ENCODE peak calls at places on chromosomes 2 and 18, in five cellular contexts. One of them, this sample, is unnamed.
A peak's percentile ranks its signal among the peaks of the same experiment; 100 is the strongest.

GRCh38 chr2:61181382-61182058 is 19.5 kb downstream of the C2orf74 start:
- DNase-seq in stimulated activated naive CD4-positive, alpha-beta T cell: no peak
- DNase-seq in stimulated activated CD4-positive, alpha-beta T cell treated with anti-CD3 and anti-CD28 coated beads, Interleukin-1b, Interleukin-23, amount 100 ng/mL, for 24 hours: no peak
- DNase-seq in hepatic stellate cell: no peak
- DNase-seq in activated naive CD8-positive, alpha-beta T cell treated with anti-CD3 and anti-CD28 coated beads, Interleukin-2, amount 50 U/mL, for 16 hours: no peak
- DNase-seq in this sample: no peak

GRCh38 chr2:215397632-215398341 is 38.1 kb downstream of the FN1 start:
- DNase-seq in stimulated activated naive CD4-positive, alpha-beta T cell: no peak
- DNase-seq in stimulated activated CD4-positive, alpha-beta T cell treated with anti-CD3 and anti-CD28 coated beads, Interleukin-1b, Interleukin-23, amount 100 ng/mL, for 24 hours: no peak
- DNase-seq in hepatic stellate cell: no peak
- DNase-seq in activated naive CD8-positive, alpha-beta T cell treated with anti-CD3 and anti-CD28 coated beads, Interleukin-2, amount 50 U/mL, for 16 hours: no peak
- DNase-seq in this sample: no peak

GRCh38 chr2:177207101-177207500 is 5.5 kb upstream of the HNRNPA3 start:
- DNase-seq in stimulated activated naive CD4-positive, alpha-beta T cell: no peak
- DNase-seq in stimulated activated CD4-positive, alpha-beta T cell treated with anti-CD3 and anti-CD28 coated beads, Interleukin-1b, Interleukin-23, amount 100 ng/mL, for 24 hours: no peak
- DNase-seq in hepatic stellate cell: no peak
- DNase-seq in activated naive CD8-positive, alpha-beta T cell treated with anti-CD3 and anti-CD28 coated beads, Interleukin-2, amount 50 U/mL, for 16 hours: no peak
- DNase-seq in this sample: no peak

GRCh38 chr18:69085933-69086332 is 288.1 kb downstream of the CCDC102B start:
- DNase-seq in stimulated activated naive CD4-positive, alpha-beta T cell: no peak
- DNase-seq in stimulated activated CD4-positive, alpha-beta T cell treated with anti-CD3 and anti-CD28 coated beads, Interleukin-1b, Interleukin-23, amount 100 ng/mL, for 24 hours: no peak
- DNase-seq in hepatic stellate cell: no peak
- DNase-seq in activated naive CD8-positive, alpha-beta T cell treated with anti-CD3 and anti-CD28 coated beads, Interleukin-2, amount 50 U/mL, for 16 hours: no peak
- DNase-seq in this sample: no peak

GRCh38 chr18:30819619-30820018 is 222.9 kb downstream of the DSC3 start:
- DNase-seq in stimulated activated naive CD4-positive, alpha-beta T cell: no peak
- DNase-seq in stimulated activated CD4-positive, alpha-beta T cell treated with anti-CD3 and anti-CD28 coated beads, Interleukin-1b, Interleukin-23, amount 100 ng/mL, for 24 hours: no peak
- DNase-seq in hepatic stellate cell: no peak
- DNase-seq in activated naive CD8-positive, alpha-beta T cell treated with anti-CD3 and anti-CD28 coated beads, Interleukin-2, amount 50 U/mL, for 16 hours: no peak
- DNase-seq in this sample: no peak

GRCh38 chr18:8662574-8663255 is 42.6 kb upstream of the MTCL1 start:
- DNase-seq in stimulated activated naive CD4-positive, alpha-beta T cell: no peak
- DNase-seq in stimulated activated CD4-positive, alpha-beta T cell treated with anti-CD3 and anti-CD28 coated beads, Interleukin-1b, Interleukin-23, amount 100 ng/mL, for 24 hours: no peak
- DNase-seq in hepatic stellate cell: no peak
- DNase-seq in activated naive CD8-positive, alpha-beta T cell treated with anti-CD3 and anti-CD28 coated beads, Interleukin-2, amount 50 U/mL, for 16 hours: no peak
- DNase-seq in this sample: peak; percentile 97

GRCh38 chr2:9795071-9795470 is 48.2 kb upstream of the TAF1B start:
- DNase-seq in stimulated activated naive CD4-positive, alpha-beta T cell: no peak
- DNase-seq in stimulated activated CD4-positive, alpha-beta T cell treated with anti-CD3 and anti-CD28 coated beads, Interleukin-1b, Interleukin-23, amount 100 ng/mL, for 24 hours: no peak
- DNase-seq in hepatic stellate cell: no peak
- DNase-seq in activated naive CD8-positive, alpha-beta T cell treated with anti-CD3 and anti-CD28 coated beads, Interleukin-2, amount 50 U/mL, for 16 hours: no peak
- DNase-seq in this sample: no peak

GRCh38 chr2:3670376-3670775 is 12.4 kb downstream of the ALLC start:
- DNase-seq in stimulated activated naive CD4-positive, alpha-beta T cell: no peak
- DNase-seq in stimulated activated CD4-positive, alpha-beta T cell treated with anti-CD3 and anti-CD28 coated beads, Interleukin-1b, Interleukin-23, amount 100 ng/mL, for 24 hours: no peak
- DNase-seq in hepatic stellate cell: no peak
- DNase-seq in activated naive CD8-positive, alpha-beta T cell treated with anti-CD3 and anti-CD28 coated beads, Interleukin-2, amount 50 U/mL, for 16 hours: no peak
- DNase-seq in this sample: no peak

GRCh38 chr2:55014962-55015939 is 35.0 kb downstream of the RTN4 start:
- DNase-seq in stimulated activated naive CD4-positive, alpha-beta T cell: peak; percentile 46
- DNase-seq in stimulated activated CD4-positive, alpha-beta T cell treated with anti-CD3 and anti-CD28 coated beads, Interleukin-1b, Interleukin-23, amount 100 ng/mL, for 24 hours: no peak
- DNase-seq in hepatic stellate cell: peak; percentile 15
- DNase-seq in activated naive CD8-positive, alpha-beta T cell treated with anti-CD3 and anti-CD28 coated beads, Interleukin-2, amount 50 U/mL, for 16 hours: no peak
- DNase-seq in this sample: peak; percentile 22

GRCh38 chr2:150279673-150280072 is 207.8 kb downstream of the RND3 start:
- DNase-seq in stimulated activated naive CD4-positive, alpha-beta T cell: no peak
- DNase-seq in stimulated activated CD4-positive, alpha-beta T cell treated with anti-CD3 and anti-CD28 coated beads, Interleukin-1b, Interleukin-23, amount 100 ng/mL, for 24 hours: no peak
- DNase-seq in hepatic stellate cell: no peak
- DNase-seq in activated naive CD8-positive, alpha-beta T cell treated with anti-CD3 and anti-CD28 coated beads, Interleukin-2, amount 50 U/mL, for 16 hours: no peak
- DNase-seq in this sample: no peak

GRCh38 chr2:73283545-73284295 is 558 bp downstream of the FBXO41 start:
- DNase-seq in stimulated activated naive CD4-positive, alpha-beta T cell: peak; percentile 14
- DNase-seq in stimulated activated CD4-positive, alpha-beta T cell treated with anti-CD3 and anti-CD28 coated beads, Interleukin-1b, Interleukin-23, amount 100 ng/mL, for 24 hours: no peak
- DNase-seq in hepatic stellate cell: no peak
- DNase-seq in activated naive CD8-positive, alpha-beta T cell treated with anti-CD3 and anti-CD28 coated beads, Interleukin-2, amount 50 U/mL, for 16 hours: no peak
- DNase-seq in this sample: peak; percentile 66

GRCh38 chr2:161250864-161251436 is 57.3 kb upstream of the PSMD14 start:
- DNase-seq in stimulated activated naive CD4-positive, alpha-beta T cell: peak; percentile 5
- DNase-seq in stimulated activated CD4-positive, alpha-beta T cell treated with anti-CD3 and anti-CD28 coated beads, Interleukin-1b, Interleukin-23, amount 100 ng/mL, for 24 hours: no peak
- DNase-seq in hepatic stellate cell: peak; percentile 19
- DNase-seq in activated naive CD8-positive, alpha-beta T cell treated with anti-CD3 and anti-CD28 coated beads, Interleukin-2, amount 50 U/mL, for 16 hours: no peak
- DNase-seq in this sample: peak; percentile 73

GRCh38 chr2:176071330-176072291 is 12.2 kb downstream of the EVX2 start:
- DNase-seq in stimulated activated naive CD4-positive, alpha-beta T cell: no peak
- DNase-seq in stimulated activated CD4-positive, alpha-beta T cell treated with anti-CD3 and anti-CD28 coated beads, Interleukin-1b, Interleukin-23, amount 100 ng/mL, for 24 hours: no peak
- DNase-seq in hepatic stellate cell: no peak
- DNase-seq in activated naive CD8-positive, alpha-beta T cell treated with anti-CD3 and anti-CD28 coated beads, Interleukin-2, amount 50 U/mL, for 16 hours: no peak
- DNase-seq in this sample: no peak

GRCh38 chr2:187547353-187547979 is 6.8 kb downstream of the TFPI start:
- DNase-seq in stimulated activated naive CD4-positive, alpha-beta T cell: no peak
- DNase-seq in stimulated activated CD4-positive, alpha-beta T cell treated with anti-CD3 and anti-CD28 coated beads, Interleukin-1b, Interleukin-23, amount 100 ng/mL, for 24 hours: no peak
- DNase-seq in hepatic stellate cell: peak; percentile 72
- DNase-seq in activated naive CD8-positive, alpha-beta T cell treated with anti-CD3 and anti-CD28 coated beads, Interleukin-2, amount 50 U/mL, for 16 hours: no peak
- DNase-seq in this sample: no peak

GRCh38 chr2:71336384-71336783 is 4.8 kb downstream of the ZNF638 start:
- DNase-seq in stimulated activated naive CD4-positive, alpha-beta T cell: no peak
- DNase-seq in stimulated activated CD4-positive, alpha-beta T cell treated with anti-CD3 and anti-CD28 coated beads, Interleukin-1b, Interleukin-23, amount 100 ng/mL, for 24 hours: no peak
- DNase-seq in hepatic stellate cell: no peak
- DNase-seq in activated naive CD8-positive, alpha-beta T cell treated with anti-CD3 and anti-CD28 coated beads, Interleukin-2, amount 50 U/mL, for 16 hours: no peak
- DNase-seq in this sample: no peak

GRCh38 chr18:74493689-74494088 is 2.5 kb upstream of the CNDP2 start:
- DNase-seq in stimulated activated naive CD4-positive, alpha-beta T cell: peak; percentile 76
- DNase-seq in stimulated activated CD4-positive, alpha-beta T cell treated with anti-CD3 and anti-CD28 coated beads, Interleukin-1b, Interleukin-23, amount 100 ng/mL, for 24 hours: no peak
- DNase-seq in hepatic stellate cell: no peak
- DNase-seq in activated naive CD8-positive, alpha-beta T cell treated with anti-CD3 and anti-CD28 coated beads, Interleukin-2, amount 50 U/mL, for 16 hours: no peak
- DNase-seq in this sample: peak; percentile 84

GRCh38 chr2:100275200-100275589 is 47.1 kb downstream of the LONRF2 start:
- DNase-seq in stimulated activated naive CD4-positive, alpha-beta T cell: no peak
- DNase-seq in stimulated activated CD4-positive, alpha-beta T cell treated with anti-CD3 and anti-CD28 coated beads, Interleukin-1b, Interleukin-23, amount 100 ng/mL, for 24 hours: no peak
- DNase-seq in hepatic stellate cell: no peak
- DNase-seq in activated naive CD8-positive, alpha-beta T cell treated with anti-CD3 and anti-CD28 coated beads, Interleukin-2, amount 50 U/mL, for 16 hours: no peak
- DNase-seq in this sample: no peak

GRCh38 chr18:9751371-9752031 is 43.4 kb downstream of the RAB31 start:
- DNase-seq in stimulated activated naive CD4-positive, alpha-beta T cell: no peak
- DNase-seq in stimulated activated CD4-positive, alpha-beta T cell treated with anti-CD3 and anti-CD28 coated beads, Interleukin-1b, Interleukin-23, amount 100 ng/mL, for 24 hours: no peak
- DNase-seq in hepatic stellate cell: no peak
- DNase-seq in activated naive CD8-positive, alpha-beta T cell treated with anti-CD3 and anti-CD28 coated beads, Interleukin-2, amount 50 U/mL, for 16 hours: no peak
- DNase-seq in this sample: no peak

GRCh38 chr18:48886520-48887293 is 64.1 kb downstream of the SMAD7 start:
- DNase-seq in stimulated activated naive CD4-positive, alpha-beta T cell: no peak
- DNase-seq in stimulated activated CD4-positive, alpha-beta T cell treated with anti-CD3 and anti-CD28 coated beads, Interleukin-1b, Interleukin-23, amount 100 ng/mL, for 24 hours: no peak
- DNase-seq in hepatic stellate cell: no peak
- DNase-seq in activated naive CD8-positive, alpha-beta T cell treated with anti-CD3 and anti-CD28 coated beads, Interleukin-2, amount 50 U/mL, for 16 hours: no peak
- DNase-seq in this sample: no peak

GRCh38 chr2:139805378-139805777 is 1025.2 kb upstream of the NXPH2 start:
- DNase-seq in stimulated activated naive CD4-positive, alpha-beta T cell: no peak
- DNase-seq in stimulated activated CD4-positive, alpha-beta T cell treated with anti-CD3 and anti-CD28 coated beads, Interleukin-1b, Interleukin-23, amount 100 ng/mL, for 24 hours: no peak
- DNase-seq in hepatic stellate cell: no peak
- DNase-seq in activated naive CD8-positive, alpha-beta T cell treated with anti-CD3 and anti-CD28 coated beads, Interleukin-2, amount 50 U/mL, for 16 hours: no peak
- DNase-seq in this sample: no peak

GRCh38 chr2:166539340-166540162 is 45.5 kb upstream of the SCN7A start:
- DNase-seq in stimulated activated naive CD4-positive, alpha-beta T cell: peak; percentile 60
- DNase-seq in stimulated activated CD4-positive, alpha-beta T cell treated with anti-CD3 and anti-CD28 coated beads, Interleukin-1b, Interleukin-23, amount 100 ng/mL, for 24 hours: no peak
- DNase-seq in hepatic stellate cell: peak; percentile 10
- DNase-seq in activated naive CD8-positive, alpha-beta T cell treated with anti-CD3 and anti-CD28 coated beads, Interleukin-2, amount 50 U/mL, for 16 hours: no peak
- DNase-seq in this sample: peak; percentile 42

GRCh38 chr2:160970052-160970846 is 190.0 kb upstream of the TANK start:
- DNase-seq in stimulated activated naive CD4-positive, alpha-beta T cell: peak; percentile 28
- DNase-seq in stimulated activated CD4-positive, alpha-beta T cell treated with anti-CD3 and anti-CD28 coated beads, Interleukin-1b, Interleukin-23, amount 100 ng/mL, for 24 hours: no peak
- DNase-seq in hepatic stellate cell: peak; percentile 46
- DNase-seq in activated naive CD8-positive, alpha-beta T cell treated with anti-CD3 and anti-CD28 coated beads, Interleukin-2, amount 50 U/mL, for 16 hours: no peak
- DNase-seq in this sample: peak; percentile 18

GRCh38 chr2:85383850-85384249 is 26.3 kb downstream of the CAPG start:
- DNase-seq in stimulated activated naive CD4-positive, alpha-beta T cell: no peak
- DNase-seq in stimulated activated CD4-positive, alpha-beta T cell treated with anti-CD3 and anti-CD28 coated beads, Interleukin-1b, Interleukin-23, amount 100 ng/mL, for 24 hours: no peak
- DNase-seq in hepatic stellate cell: no peak
- DNase-seq in activated naive CD8-positive, alpha-beta T cell treated with anti-CD3 and anti-CD28 coated beads, Interleukin-2, amount 50 U/mL, for 16 hours: no peak
- DNase-seq in this sample: no peak